ENCODE peak calls at places on chromosomes 7 and 10, in five cellular contexts. P is GM20000; K is NCI-H1105 treated with DMSO at 0.1 percent for 48 hours; L is naive thymus-derived CD8-positive, alpha-beta T cell; V is NCI-H524. J is an unnamed sample.

GRCh38 chr7:158825628-158826289 is 3.5 kb downstream of the ESYT2 start:
- DNase-seq in P (no peak), L (no peak), K (no peak), V (peak; percentile 19), J (no peak)

GRCh38 chr7:115116773-115117715 is 195.2 kb downstream of the MDFIC start:
- DNase-seq in L (no peak), K (no peak), P (no peak), V (peak; percentile 24), J (no peak)

GRCh38 chr10:47248436-47249090 is 51.4 kb upstream of the GDF10 start:
- DNase-seq in P (no peak), K (no peak), L (no peak), V (no peak), J (no peak)

GRCh38 chr10:102714621-102715455 is at the start of gene SFXN2:
- DNase-seq in L (peak; percentile 38), P (no peak), V (peak; percentile 16), K (no peak), J (no peak)

GRCh38 chr7:119033641-119034040 is 809.1 kb downstream of the ANKRD7 start:
- DNase-seq in V (no peak), K (no peak), L (no peak), P (no peak), J (no peak)

GRCh38 chr7:38962028-38962427 is 15.7 kb upstream of the POU6F2 start:
- DNase-seq in L (no peak), P (no peak), K (no peak), V (no peak), J (no peak)

GRCh38 chr10:104683567-104683966 is 42.5 kb downstream of the SORCS3 start:
- DNase-seq in L (no peak), V (no peak), K (no peak), P (no peak), J (no peak)

GRCh38 chr10:16904619-16905018 is 87.4 kb upstream of the RSU1 start:
- DNase-seq in P (no peak), L (no peak), V (no peak), K (no peak), J (no peak)

GRCh38 chr7:57348646-57349269 is 101.2 kb upstream of the ZNF716 start:
- DNase-seq in K (no peak), L (no peak), P (no peak), V (no peak), J (no peak)